ENCODE peak calls at places on chromosomes 13 and 19, in ten cellular contexts. I, B, J, H, R, K, E, G, X and Y are unnamed samples.
A peak's percentile ranks its signal among the peaks of the same experiment; 100 is the strongest.

GRCh38 chr13:22076658-22077057 is 405.8 kb downstream of the FGF9 start:
- DNase-seq in I (no peak), B (no peak), J (no peak), H (no peak), R (no peak), K (no peak), E (no peak), G (no peak), X (no peak), Y (no peak)

GRCh38 chr13:30818323-30818960 is 83.1 kb downstream of the ALOX5AP start:
- DNase-seq in I (peak; percentile 72), B (no peak), J (no peak), H (peak; percentile 70), R (no peak), K (no peak), E (no peak), G (no peak), X (peak; percentile 90), Y (no peak)

GRCh38 chr13:43122706-43123268 is 99.4 kb downstream of the DNAJC15 start:
- DNase-seq in I (no peak), B (no peak), J (no peak), H (no peak), R (no peak), K (no peak), E (no peak), G (no peak), X (no peak), Y (no peak)

GRCh38 chr13:44299142-44299541 is 74.5 kb upstream of the SERP2 start:
- DNase-seq in I (no peak), B (no peak), J (no peak), H (no peak), R (no peak), K (no peak), E (no peak), G (no peak), X (no peak), Y (no peak)

GRCh38 chr19:55626350-55626749 is 2.0 kb upstream of the ZNF784 start:
- DNase-seq in I (no peak), B (no peak), J (no peak), H (no peak), R (no peak), K (no peak), E (no peak), G (no peak), X (no peak), Y (no peak)

GRCh38 chr19:49128545-49129237 is 9.3 kb downstream of the PPFIA3 start:
- DNase-seq in I (no peak), B (no peak), J (peak; percentile 54), H (no peak), R (no peak), K (no peak), E (no peak), G (no peak), X (no peak), Y (no peak)

GRCh38 chr13:91141619-91142061 is 205.8 kb upstream of the MIR17HG start:
- DNase-seq in I (no peak), B (no peak), J (no peak), H (no peak), R (no peak), K (no peak), E (no peak), G (no peak), X (no peak), Y (no peak)

GRCh38 chr19:610801-611505 is 21.3 kb downstream of the HCN2 start:
- DNase-seq in I (peak; percentile 73), B (peak; percentile 38), J (peak; percentile 84), H (no peak), R (no peak), K (no peak), E (no peak), G (no peak), X (no peak), Y (no peak)

DNA sequence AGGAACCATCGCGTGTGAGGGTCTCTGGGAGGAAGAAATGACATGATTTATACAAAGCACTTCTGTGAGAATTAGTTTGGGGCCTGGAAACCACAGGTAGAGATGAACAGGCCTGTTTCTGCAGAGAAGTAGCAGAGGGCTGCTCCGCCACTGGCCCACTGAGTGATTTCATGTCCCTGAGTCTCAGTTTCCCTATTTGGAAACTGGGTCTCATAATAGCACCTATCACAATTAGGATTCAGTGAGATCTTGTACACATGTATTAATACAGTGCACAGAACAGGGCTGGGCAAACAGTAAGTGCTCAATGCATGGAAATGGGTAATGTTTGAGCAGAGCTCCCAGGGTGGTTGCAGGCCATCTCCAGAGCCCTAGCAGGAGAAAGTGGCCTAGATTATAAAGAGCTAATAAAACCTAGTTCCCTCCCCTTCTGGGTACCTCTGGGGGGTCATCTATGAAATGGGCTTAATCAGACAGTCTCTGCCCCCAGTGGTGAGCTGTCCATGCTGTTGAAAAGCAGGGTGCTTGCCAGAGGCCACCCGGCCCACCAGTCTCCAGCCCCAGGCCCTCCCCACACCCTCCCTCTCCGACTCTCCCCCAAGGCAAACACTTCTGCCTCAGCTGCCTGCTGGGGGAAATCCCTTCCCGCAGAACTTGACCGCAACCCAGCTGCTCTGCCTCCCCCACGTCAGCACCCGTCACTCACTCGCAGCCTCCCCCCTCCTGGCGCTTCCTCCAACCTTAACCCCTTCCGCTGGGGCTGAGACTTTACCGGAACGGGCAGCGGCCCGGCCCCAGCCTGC is 4.5 kb downstream of the BCL3 start:
- DNase-seq in I (peak; percentile 97), B (peak; percentile 95), J (peak; percentile 95), H (peak; percentile 94), R (peak; percentile 89), K (peak; percentile 91), E (peak; percentile 98), G (peak; percentile 80), X (peak; percentile 92), Y (peak; percentile 97)
- H3K4me1 ChIP-seq in I (peaks cover 81% of the 10 kb centered on the region), B (peaks cover 91% of the 10 kb centered on the region), J (peaks cover 93% of the 10 kb centered on the region), H (peaks cover 59% of the 10 kb centered on the region), R (peaks cover 51% of the 10 kb centered on the region), K (peaks cover 50% of the 10 kb centered on the region), E (peaks cover 76% of the 10 kb centered on the region), G (no peaks in the 10 kb centered on the region), X (peaks cover 22% of the 10 kb centered on the region), Y (peaks cover 16% of the 10 kb centered on the region)

DNA sequence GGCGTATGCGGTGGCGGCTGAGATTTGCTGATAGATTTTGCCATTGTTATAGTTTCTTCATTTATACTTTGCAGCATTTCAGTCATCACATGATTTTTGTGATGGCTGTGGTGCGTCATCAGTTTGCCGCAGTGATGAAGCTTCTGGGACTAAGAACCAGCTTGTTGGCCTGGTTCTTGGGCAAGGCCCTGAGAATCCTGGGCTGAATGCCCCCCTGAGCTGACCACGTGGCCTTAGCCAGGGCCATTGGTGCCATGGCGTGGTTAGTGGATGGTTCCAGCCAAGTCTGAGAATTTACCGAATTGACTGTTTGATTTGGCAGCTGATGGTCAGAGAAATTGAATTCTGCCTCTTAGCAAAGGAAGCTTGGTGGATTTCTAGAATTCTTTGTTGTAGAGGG is 17.8 kb downstream of the GATAD2A start:
- DNase-seq in I (no peak), B (no peak), J (no peak), H (peak; percentile 78), R (no peak), K (no peak), E (no peak), G (no peak), X (no peak), Y (no peak)
- H3K27ac ChIP-seq in I (no peak overlapping the region), B (no peak overlapping the region), J (no peak overlapping the region), H (peak overlapping the region; percentile 51), R (no peak overlapping the region), K (no peak overlapping the region), E (no peak overlapping the region), G (no peak overlapping the region), X (no peak overlapping the region), Y (no peak overlapping the region)

GRCh38 chr19:8640402-8641004 is 10.1 kb downstream of the NFILZ start:
- DNase-seq in I (peak; percentile 55), B (peak; percentile 34), J (no peak), H (peak; percentile 77), R (no peak), K (no peak), E (peak; percentile 84), G (no peak), X (no peak), Y (no peak)

GRCh38 chr19:8635422-8635821 is 5.0 kb downstream of the NFILZ start:
- DNase-seq in I (no peak), B (no peak), J (no peak), H (no peak), R (no peak), K (no peak), E (no peak), G (no peak), X (no peak), Y (no peak)

GRCh38 chr19:8639821-8640401 is 9.5 kb downstream of the NFILZ start:
- DNase-seq in I (no peak), B (no peak), J (no peak), H (no peak), R (no peak), K (no peak), E (peak; percentile 70), G (no peak), X (no peak), Y (no peak)

GRCh38 chr19:8641221-8641907 is 10.9 kb downstream of the NFILZ start:
- DNase-seq in I (no peak), B (no peak), J (no peak), H (no peak), R (no peak), K (no peak), E (peak; percentile 8), G (no peak), X (no peak), Y (no peak)

GRCh38 chr19:8638078-8638619 is 7.7 kb downstream of the NFILZ start:
- DNase-seq in I (peak; percentile 39), B (peak; percentile 33), J (no peak), H (peak; percentile 72), R (peak; percentile 19), K (peak; percentile 11), E (no peak), G (no peak), X (no peak), Y (no peak)
- TF ChIP-seq CTCF in I (no peak), B (no peak), J (no peak), H (no peak), R (no peak), K (no peak), E (no peak), G (no peak), X (no peak), Y (no peak)

GRCh38 chr19:30066781-30067759 is 125.0 kb downstream of the URI1 start:
- DNase-seq in I (no peak), B (peak; percentile 19), J (no peak), H (peak; percentile 58), R (no peak), K (no peak), E (no peak), G (peak; percentile 11), X (no peak), Y (no peak)

GRCh38 chr19:30064021-30064699 is 122.1 kb downstream of the URI1 start:
- DNase-seq in I (no peak), B (no peak), J (peak; percentile 61), H (peak; percentile 48), R (no peak), K (no peak), E (no peak), G (no peak), X (no peak), Y (no peak)

GRCh38 chr19:30065680-30066606 is 123.9 kb downstream of the URI1 start:
- DNase-seq in I (no peak), B (peak; percentile 23), J (no peak), H (peak; percentile 27), R (no peak), K (no peak), E (no peak), G (peak; percentile 4), X (no peak), Y (no peak)

GRCh38 chr19:30063184-30064020 is 121.4 kb downstream of the URI1 start:
- DNase-seq in I (no peak), B (no peak), J (no peak), H (peak; percentile 31), R (no peak), K (no peak), E (peak; percentile 49), G (no peak), X (no peak), Y (no peak)

DNA sequence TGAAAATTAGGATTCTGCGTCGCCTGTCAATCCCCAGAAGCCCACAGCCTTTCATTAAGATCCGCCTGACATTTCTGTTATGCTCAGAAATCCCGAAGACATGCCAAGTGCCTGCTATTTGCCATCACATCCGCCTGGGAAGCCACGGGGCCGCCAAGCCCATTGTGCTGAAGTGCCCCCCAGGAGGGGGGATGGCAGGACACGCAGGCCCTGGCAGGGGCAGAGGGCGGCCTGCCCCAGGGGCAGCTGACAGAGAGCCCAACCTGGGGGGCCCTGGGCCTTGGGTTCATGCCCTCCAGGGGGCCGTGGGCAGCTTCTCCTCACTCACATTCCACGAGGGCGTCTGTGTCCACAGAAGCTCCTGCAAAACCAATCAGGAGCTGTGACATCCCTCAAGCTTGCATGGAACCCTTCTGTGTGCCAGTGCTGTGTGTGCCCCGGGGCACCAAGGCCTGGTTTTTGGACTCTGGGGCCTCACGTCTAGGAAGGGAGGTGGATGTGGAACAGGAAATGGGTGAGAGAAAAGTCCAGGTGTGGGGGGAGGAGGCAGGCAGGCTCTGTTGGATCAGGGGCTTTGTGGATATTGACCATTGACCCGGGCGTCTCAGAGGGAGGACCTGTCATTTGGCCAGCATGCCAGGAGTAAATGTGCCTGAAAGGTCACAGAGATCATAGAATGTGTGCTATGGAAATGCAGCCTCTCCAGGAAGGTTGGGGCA is 122.9 kb downstream of the URI1 start:
- DNase-seq in I (no peak), B (peak; percentile 9), J (peak; percentile 55), H (peak; percentile 56), R (no peak), K (no peak), E (no peak), G (no peak), X (no peak), Y (no peak)
- H3K4me1 ChIP-seq in I (no peaks in the 10 kb centered on the region), B (no peaks in the 10 kb centered on the region), J (no peaks in the 10 kb centered on the region), H (no peaks in the 10 kb centered on the region), R (peaks cover 1% of the 10 kb centered on the region), K (no peaks in the 10 kb centered on the region), E (no peaks in the 10 kb centered on the region), G (no peaks in the 10 kb centered on the region), X (no peaks in the 10 kb centered on the region), Y (no peaks in the 10 kb centered on the region)